ENCODE peak calls at places on chromosomes 11 and 22, in nine cellular contexts. One of them, this sample, is unnamed.

GRCh38 chr11:84552791-84553190 is 1074.4 kb downstream of the DLG2 start:
- DNase-seq in GM23248: peak
- DNase-seq in fibroblast of the aortic adventitia: peak
- DNase-seq in fibroblast of mammary gland: no peak
- DNase-seq in AG04450: no peak
- DNase-seq in stomach: no peak
- DNase-seq in IMR-90: no peak
- DNase-seq in upper lobe of right lung: no peak
- DNase-seq in pancreas: no peak
- DNase-seq in this sample: no peak

GRCh38 chr11:22389526-22390282 is 51.5 kb downstream of the SLC17A6 start:
- DNase-seq in IMR-90: no peak
- DNase-seq in pancreas: no peak
- DNase-seq in fibroblast of the aortic adventitia: no peak
- DNase-seq in AG04450: no peak
- DNase-seq in upper lobe of right lung: no peak
- DNase-seq in GM23248: no peak
- DNase-seq in fibroblast of mammary gland: no peak
- DNase-seq in stomach: no peak
- DNase-seq in this sample: no peak

GRCh38 chr11:36312593-36312990 is 16.5 kb downstream of the PRR5L start:
- DNase-seq in stomach: no peak
- DNase-seq in AG04450: peak
- DNase-seq in pancreas: no peak
- DNase-seq in fibroblast of the aortic adventitia: no peak
- DNase-seq in upper lobe of right lung: no peak
- DNase-seq in fibroblast of mammary gland: peak
- DNase-seq in IMR-90: peak
- DNase-seq in GM23248: peak
- DNase-seq in this sample: peak

GRCh38 chr11:29448246-29448877 is 568.5 kb downstream of the KCNA4 start:
- DNase-seq in fibroblast of the aortic adventitia: peak
- DNase-seq in IMR-90: peak
- DNase-seq in GM23248: peak
- DNase-seq in fibroblast of mammary gland: peak
- DNase-seq in pancreas: no peak
- DNase-seq in stomach: no peak
- DNase-seq in AG04450: no peak
- DNase-seq in upper lobe of right lung: no peak
- DNase-seq in this sample: peak

GRCh38 chr11:30605036-30605435 is 18.9 kb upstream of the MPPED2 start:
- DNase-seq in stomach: no peak
- DNase-seq in fibroblast of the aortic adventitia: no peak
- DNase-seq in GM23248: no peak
- DNase-seq in fibroblast of mammary gland: no peak
- DNase-seq in upper lobe of right lung: no peak
- DNase-seq in pancreas: no peak
- DNase-seq in IMR-90: no peak
- DNase-seq in AG04450: no peak
- DNase-seq in this sample: no peak

GRCh38 chr11:4672470-4672869 is 25.2 kb downstream of the OR51E2 start:
- DNase-seq in pancreas: no peak
- DNase-seq in stomach: no peak
- DNase-seq in AG04450: peak
- DNase-seq in fibroblast of mammary gland: no peak
- DNase-seq in GM23248: no peak
- DNase-seq in fibroblast of the aortic adventitia: no peak
- DNase-seq in upper lobe of right lung: no peak
- DNase-seq in IMR-90: peak
- DNase-seq in this sample: no peak

GRCh38 chr11:122202951-122203456 is 87.0 kb upstream of the BLID start:
- DNase-seq in AG04450: peak
- DNase-seq in GM23248: peak
- DNase-seq in upper lobe of right lung: peak
- DNase-seq in IMR-90: peak
- DNase-seq in fibroblast of mammary gland: peak
- DNase-seq in stomach: peak
- DNase-seq in pancreas: peak
- DNase-seq in fibroblast of the aortic adventitia: peak
- DNase-seq in this sample: peak

GRCh38 chr11:65918211-65919150 is at the start of gene C11orf68:
- DNase-seq in upper lobe of right lung: no peak
- DNase-seq in GM23248: peak
- DNase-seq in AG04450: no peak
- DNase-seq in fibroblast of the aortic adventitia: no peak
- DNase-seq in pancreas: no peak
- DNase-seq in fibroblast of mammary gland: no peak
- DNase-seq in IMR-90: no peak
- DNase-seq in stomach: peak
- DNase-seq in this sample: no peak

GRCh38 chr22:35446365-35446764 is 46.4 kb downstream of the MCM5 start:
- DNase-seq in IMR-90: peak
- DNase-seq in GM23248: peak
- DNase-seq in pancreas: no peak
- DNase-seq in fibroblast of the aortic adventitia: peak
- DNase-seq in upper lobe of right lung: no peak
- DNase-seq in fibroblast of mammary gland: peak
- DNase-seq in stomach: no peak
- DNase-seq in AG04450: peak
- DNase-seq in this sample: peak

GRCh38 chr22:20979243-20979809 is 2.8 kb upstream of the LZTR1 start:
- DNase-seq in stomach: peak
- DNase-seq in upper lobe of right lung: peak
- DNase-seq in pancreas: peak
- DNase-seq in fibroblast of mammary gland: peak
- DNase-seq in IMR-90: peak
- DNase-seq in fibroblast of the aortic adventitia: peak
- DNase-seq in GM23248: peak
- DNase-seq in AG04450: peak
- DNase-seq in this sample: peak

GRCh38 chr11:74279256-74279655 is 32.2 kb downstream of the P4HA3 start:
- DNase-seq in AG04450: no peak
- DNase-seq in IMR-90: no peak
- DNase-seq in stomach: no peak
- DNase-seq in pancreas: no peak
- DNase-seq in fibroblast of the aortic adventitia: no peak
- DNase-seq in fibroblast of mammary gland: peak
- DNase-seq in GM23248: peak
- DNase-seq in upper lobe of right lung: no peak
- DNase-seq in this sample: no peak

GRCh38 chr11:118287006-118287405 is 17.5 kb upstream of the CD3E start:
- DNase-seq in fibroblast of mammary gland: peak
- DNase-seq in upper lobe of right lung: no peak
- DNase-seq in GM23248: peak
- DNase-seq in fibroblast of the aortic adventitia: peak
- DNase-seq in IMR-90: no peak
- DNase-seq in pancreas: no peak
- DNase-seq in stomach: no peak
- DNase-seq in AG04450: no peak
- DNase-seq in this sample: no peak

GRCh38 chr11:125165664-125166346 is 1.3 kb downstream of the PKNOX2 start:
- DNase-seq in AG04450: no peak
- DNase-seq in stomach: no peak
- DNase-seq in GM23248: peak
- DNase-seq in pancreas: no peak
- DNase-seq in IMR-90: peak
- DNase-seq in fibroblast of mammary gland: peak
- DNase-seq in upper lobe of right lung: no peak
- DNase-seq in fibroblast of the aortic adventitia: peak
- DNase-seq in this sample: no peak

GRCh38 chr11:14435717-14436116 is 63.9 kb downstream of the COPB1 start:
- DNase-seq in fibroblast of the aortic adventitia: no peak
- DNase-seq in pancreas: no peak
- DNase-seq in upper lobe of right lung: no peak
- DNase-seq in IMR-90: no peak
- DNase-seq in stomach: no peak
- DNase-seq in AG04450: no peak
- DNase-seq in fibroblast of mammary gland: no peak
- DNase-seq in GM23248: no peak
- DNase-seq in this sample: no peak

GRCh38 chr22:32791056-32791455 is 10.4 kb upstream of the TIMP3 start:
- DNase-seq in IMR-90: no peak
- DNase-seq in fibroblast of mammary gland: no peak
- DNase-seq in pancreas: no peak
- DNase-seq in fibroblast of the aortic adventitia: no peak
- DNase-seq in AG04450: no peak
- DNase-seq in stomach: no peak
- DNase-seq in GM23248: no peak
- DNase-seq in upper lobe of right lung: no peak
- DNase-seq in this sample: no peak

GRCh38 chr22:39244073-39244495 is 698 bp downstream of the PDGFB start:
- DNase-seq in fibroblast of the aortic adventitia: no peak
- DNase-seq in stomach: no peak
- DNase-seq in upper lobe of right lung: no peak
- DNase-seq in pancreas: peak
- DNase-seq in IMR-90: no peak
- DNase-seq in fibroblast of mammary gland: no peak
- DNase-seq in AG04450: no peak
- DNase-seq in GM23248: peak
- DNase-seq in this sample: no peak

GRCh38 chr22:39244496-39245129 is at the start of gene PDGFB:
- DNase-seq in AG04450: no peak
- DNase-seq in upper lobe of right lung: no peak
- DNase-seq in GM23248: peak
- DNase-seq in pancreas: peak
- DNase-seq in fibroblast of mammary gland: no peak
- DNase-seq in fibroblast of the aortic adventitia: no peak
- DNase-seq in IMR-90: no peak
- DNase-seq in stomach: peak
- DNase-seq in this sample: no peak

GRCh38 chr22:39242809-39243442 is 1.9 kb downstream of the PDGFB start:
- DNase-seq in GM23248: no peak
- DNase-seq in AG04450: no peak
- DNase-seq in pancreas: peak
- DNase-seq in upper lobe of right lung: no peak
- DNase-seq in IMR-90: no peak
- DNase-seq in fibroblast of the aortic adventitia: no peak
- DNase-seq in stomach: peak
- DNase-seq in fibroblast of mammary gland: no peak
- DNase-seq in this sample: no peak

GRCh38 chr22:39242389-39242808 is 2.4 kb downstream of the PDGFB start:
- DNase-seq in fibroblast of mammary gland: no peak
- DNase-seq in upper lobe of right lung: no peak
- DNase-seq in AG04450: no peak
- DNase-seq in IMR-90: no peak
- DNase-seq in stomach: no peak
- DNase-seq in pancreas: no peak
- DNase-seq in fibroblast of the aortic adventitia: no peak
- DNase-seq in GM23248: no peak
- DNase-seq in this sample: no peak

GRCh38 chr22:39243443-39244072 is 1.2 kb downstream of the PDGFB start:
- DNase-seq in pancreas: peak
- DNase-seq in fibroblast of the aortic adventitia: no peak
- DNase-seq in AG04450: no peak
- DNase-seq in stomach: no peak
- DNase-seq in fibroblast of mammary gland: no peak
- DNase-seq in IMR-90: no peak
- DNase-seq in upper lobe of right lung: no peak
- DNase-seq in GM23248: no peak
- DNase-seq in this sample: no peak
- H3K4me3 ChIP-seq in pancreas: peak
- H3K4me3 ChIP-seq in fibroblast of the aortic adventitia: no peak
- H3K4me3 ChIP-seq in AG04450: peak
- H3K4me3 ChIP-seq in stomach: peak
- H3K4me3 ChIP-seq in fibroblast of mammary gland: no peak
- H3K4me3 ChIP-seq in IMR-90: peak
- H3K4me3 ChIP-seq in upper lobe of right lung: peak
- H3K4me3 ChIP-seq in GM23248: peak
- H3K4me3 ChIP-seq in this sample: peak

DNA sequence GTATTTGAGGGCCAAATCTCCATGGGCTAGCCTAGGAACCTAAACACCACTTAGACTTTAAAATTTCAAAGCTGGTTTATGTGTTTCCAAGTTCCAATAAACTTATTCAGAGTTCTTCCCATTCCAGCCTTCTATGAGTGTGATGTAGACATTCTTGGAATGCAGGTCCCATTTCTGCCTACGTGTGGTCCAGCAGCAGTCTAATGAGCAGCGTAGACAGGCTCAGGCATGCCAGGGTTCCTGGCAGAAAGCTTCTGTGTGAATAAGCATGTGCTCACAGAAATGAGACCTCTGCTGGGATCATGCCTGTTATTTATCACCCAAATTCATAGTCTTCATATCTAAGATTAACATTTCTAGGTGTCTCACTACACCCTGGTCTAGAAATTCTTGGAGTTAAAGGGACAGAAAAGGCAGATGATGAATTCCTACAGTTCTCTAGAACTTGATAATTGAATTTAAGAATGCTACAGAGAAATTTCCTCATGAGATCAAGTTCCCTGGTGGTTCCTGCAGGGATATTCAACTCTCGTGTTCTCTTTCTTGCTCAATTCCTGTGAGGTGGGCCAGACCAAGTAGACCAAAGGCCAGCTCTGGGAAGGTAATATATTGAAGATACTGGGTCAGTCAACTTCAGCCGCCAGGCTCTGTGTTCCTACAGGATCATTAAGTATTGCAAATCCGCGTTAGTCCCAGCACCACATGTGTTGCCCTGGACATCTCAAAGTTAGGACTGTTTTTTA is 17.6 kb downstream of the RNF185 start:
- DNase-seq in fibroblast of the aortic adventitia: peak
- DNase-seq in fibroblast of mammary gland: peak
- DNase-seq in pancreas: no peak
- DNase-seq in AG04450: peak
- DNase-seq in stomach: no peak
- DNase-seq in upper lobe of right lung: no peak
- DNase-seq in IMR-90: peak
- DNase-seq in GM23248: peak
- DNase-seq in this sample: peak
- H3K4me3 ChIP-seq in fibroblast of the aortic adventitia: no peak
- H3K4me3 ChIP-seq in fibroblast of mammary gland: no peak
- H3K4me3 ChIP-seq in pancreas: no peak
- H3K4me3 ChIP-seq in AG04450: no peak
- H3K4me3 ChIP-seq in stomach: no peak
- H3K4me3 ChIP-seq in upper lobe of right lung: no peak
- H3K4me3 ChIP-seq in IMR-90: no peak
- H3K4me3 ChIP-seq in GM23248: no peak
- H3K4me3 ChIP-seq in this sample: no peak

DNA sequence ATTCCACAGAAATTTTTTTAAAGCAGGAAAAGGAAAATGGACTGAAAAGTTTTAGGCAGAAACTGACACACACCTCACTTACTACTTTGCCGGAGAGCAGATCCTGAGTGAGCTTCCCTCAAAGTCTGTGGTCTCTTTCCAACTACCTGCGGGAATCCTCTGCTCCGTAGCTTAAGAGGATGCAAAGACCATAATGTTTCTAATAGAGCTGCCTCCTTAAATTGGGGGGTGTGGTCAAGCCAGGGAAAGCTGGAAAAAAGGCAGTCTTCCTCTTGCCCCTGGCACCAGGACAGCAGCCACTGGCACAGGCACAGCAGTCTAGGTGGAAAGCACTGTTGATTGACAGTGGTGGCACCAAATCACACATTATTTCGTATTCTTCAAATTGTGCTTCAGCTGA is at the start of gene ETS1:
- DNase-seq in fibroblast of mammary gland: no peak
- DNase-seq in fibroblast of the aortic adventitia: no peak
- DNase-seq in IMR-90: no peak
- DNase-seq in AG04450: no peak
- DNase-seq in pancreas: peak
- DNase-seq in upper lobe of right lung: no peak
- DNase-seq in stomach: peak
- DNase-seq in GM23248: no peak
- DNase-seq in this sample: no peak
- H3K4me3 ChIP-seq in fibroblast of mammary gland: no peak
- H3K4me3 ChIP-seq in fibroblast of the aortic adventitia: peak
- H3K4me3 ChIP-seq in IMR-90: no peak
- H3K4me3 ChIP-seq in AG04450: peak
- H3K4me3 ChIP-seq in pancreas: no peak
- H3K4me3 ChIP-seq in upper lobe of right lung: peak
- H3K4me3 ChIP-seq in stomach: peak
- H3K4me3 ChIP-seq in GM23248: no peak
- H3K4me3 ChIP-seq in this sample: peak

GRCh38 chr11:61161190-61162091 is at the start of gene VPS37C:
- DNase-seq in IMR-90: peak
- DNase-seq in upper lobe of right lung: peak
- DNase-seq in fibroblast of the aortic adventitia: peak
- DNase-seq in AG04450: peak
- DNase-seq in GM23248: peak
- DNase-seq in stomach: peak
- DNase-seq in fibroblast of mammary gland: peak
- DNase-seq in pancreas: peak
- DNase-seq in this sample: peak
- H3K4me3 ChIP-seq in IMR-90: peak
- H3K4me3 ChIP-seq in upper lobe of right lung: peak
- H3K4me3 ChIP-seq in fibroblast of the aortic adventitia: peak
- H3K4me3 ChIP-seq in AG04450: peak
- H3K4me3 ChIP-seq in GM23248: peak
- H3K4me3 ChIP-seq in stomach: peak
- H3K4me3 ChIP-seq in fibroblast of mammary gland: peak
- H3K4me3 ChIP-seq in pancreas: peak
- H3K4me3 ChIP-seq in this sample: peak